ENCODE peak calls at places on chromosomes 4 and X, in six cellular contexts. G is naive thymus-derived CD4-positive, alpha-beta T cell; X is right atrium auricular region; Z is uterus; S is GM23338; P is K562. V is an unnamed sample.
A peak's percentile ranks its signal among the peaks of the same experiment; 100 is the strongest.

GRCh38 chr4:25925486-25926201 is 11.6 kb downstream of the SMIM20 start:
- DNase-seq in S (peak; percentile 76), G (no peak), P (peak; percentile 59), Z (no peak), X (no peak), V (peak; percentile 83)

GRCh38 chr4:48409203-48409602 is 67.9 kb downstream of the SLAIN2 start:
- DNase-seq in G (no peak), S (no peak), X (no peak), P (no peak), Z (no peak), V (no peak)

GRCh38 chr4:170089274-170089742 is 448 bp downstream of the AADAT start:
- DNase-seq in X (no peak), S (peak; percentile 55), P (no peak), G (no peak), Z (peak; percentile 19), V (peak; percentile 79)

GRCh38 chrX:17435476-17435875 is 60.5 kb downstream of the NHS start:
- DNase-seq in Z (no peak), G (no peak), S (no peak), X (no peak), P (no peak), V (no peak)

GRCh38 chrX:110418220-110418856 is 59.7 kb downstream of the RTL9 start:
- DNase-seq in P (peak; percentile 59), G (no peak), X (no peak), Z (peak; percentile 38), S (peak; percentile 64), V (peak; percentile 76)

GRCh38 chrX:14899607-14900006 is 26.4 kb downstream of the MOSPD2 start:
- DNase-seq in P (peak; percentile 11), X (no peak), Z (no peak), G (no peak), S (no peak), V (no peak)

GRCh38 chrX:118973389-118974087 is 880 bp upstream of the LONRF3 start:
- DNase-seq in S (no peak), X (no peak), P (no peak), G (no peak), Z (peak; percentile 40), V (no peak)

GRCh38 chrX:33126469-33126868 is 84.9 kb downstream of the DMD start:
- DNase-seq in S (no peak), Z (no peak), X (no peak), P (no peak), G (no peak), V (no peak)

GRCh38 chr4:119823891-119824290 is 195.3 kb upstream of the PDE5A start:
- DNase-seq in S (no peak), P (no peak), X (no peak), Z (no peak), G (no peak), V (no peak)

GRCh38 chr4:37951465-37952352 is 8.5 kb upstream of the PTTG2 start:
- DNase-seq in P (no peak), Z (no peak), X (no peak), G (no peak), S (no peak), V (no peak)

GRCh38 chr4:164169591-164169990 is 584.3 kb upstream of the SMIM31 start:
- DNase-seq in Z (no peak), S (no peak), P (no peak), X (no peak), G (no peak), V (no peak)

GRCh38 chr4:2393353-2394270 is 24.8 kb downstream of the ZFYVE28 start:
- DNase-seq in X (no peak), Z (no peak), S (peak; percentile 89), G (peak; percentile 19), P (peak; percentile 81), V (peak; percentile 87)

GRCh38 chrX:150167482-150168324 is 195.4 kb upstream of the MAMLD1 start:
- DNase-seq in S (no peak), X (no peak), P (no peak), G (no peak), Z (no peak), V (no peak)

GRCh38 chr4:183721207-183722081 is 62.4 kb downstream of the TRAPPC11 start:
- DNase-seq in P (no peak), S (peak; percentile 67), X (no peak), Z (peak; percentile 39), G (peak; percentile 41), V (peak; percentile 87)

GRCh38 chr4:83768146-83768545 is 232.2 kb downstream of the GPAT3 start:
- DNase-seq in P (no peak), X (no peak), S (no peak), G (no peak), Z (no peak), V (no peak)

GRCh38 chr4:83771113-83771705 is 235.3 kb downstream of the GPAT3 start:
- DNase-seq in G (no peak), Z (no peak), S (peak; percentile 82), P (peak; percentile 49), X (no peak), V (peak; percentile 87)

GRCh38 chr4:83772680-83773079 is 236.8 kb downstream of the GPAT3 start:
- DNase-seq in S (peak; percentile 12), P (no peak), G (no peak), Z (no peak), X (no peak), V (peak; percentile 63)

GRCh38 chr4:83767017-83767541 is 231.2 kb downstream of the GPAT3 start:
- DNase-seq in Z (no peak), G (no peak), S (no peak), P (no peak), X (no peak), V (no peak)
- H3K4me3 ChIP-seq in Z (no peak overlapping the region), G (no peak overlapping the region), S (no peak overlapping the region), P (no peak overlapping the region), X (no peak overlapping the region), V (no peak overlapping the region)

DNA sequence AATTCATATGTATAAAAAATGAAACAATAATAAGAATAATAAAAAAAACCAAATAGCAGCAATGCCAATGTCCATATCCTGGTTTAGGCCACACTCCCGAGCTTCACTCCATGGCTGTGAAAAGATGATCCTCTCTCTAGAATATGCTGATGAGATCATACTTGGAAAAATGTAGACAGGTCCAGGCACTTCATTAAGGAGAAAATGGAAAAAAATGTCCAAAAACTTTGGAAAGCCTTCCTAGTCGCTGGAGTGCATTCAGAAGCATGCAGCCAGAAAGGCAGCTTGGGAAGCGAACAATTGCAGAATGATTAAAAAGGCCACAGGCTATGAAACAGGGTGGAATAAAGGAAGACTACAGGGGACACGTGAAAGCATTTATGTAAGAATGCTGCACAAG is 165.7 kb upstream of the HCCS start:
- DNase-seq in X (no peak), P (no peak), G (no peak), S (no peak), Z (no peak), V (no peak)
- H3K4me1 ChIP-seq in X (no peaks in the 10 kb centered on the region), P (no peaks in the 10 kb centered on the region), G (no peaks in the 10 kb centered on the region), S (peaks cover under 1% of the 10 kb centered on the region), Z (no peaks in the 10 kb centered on the region), V (no peaks in the 10 kb centered on the region)

GRCh38 chrX:12791253-12792228 is at the start of gene PRPS2:
- DNase-seq in G (peak; percentile 74), P (peak; percentile 89), X (no peak), S (peak; percentile 80), Z (peak; percentile 71), V (peak; percentile 84)
- H3K27ac ChIP-seq in G (peak within 1 kb of the TSS; percentile 73), P (peak within 1 kb of the TSS; percentile 83), X (peak within 1 kb of the TSS; percentile 11), S (no peak within 1 kb of the TSS), Z (peak within 1 kb of the TSS; percentile 54), V (no peak within 1 kb of the TSS)

DNA sequence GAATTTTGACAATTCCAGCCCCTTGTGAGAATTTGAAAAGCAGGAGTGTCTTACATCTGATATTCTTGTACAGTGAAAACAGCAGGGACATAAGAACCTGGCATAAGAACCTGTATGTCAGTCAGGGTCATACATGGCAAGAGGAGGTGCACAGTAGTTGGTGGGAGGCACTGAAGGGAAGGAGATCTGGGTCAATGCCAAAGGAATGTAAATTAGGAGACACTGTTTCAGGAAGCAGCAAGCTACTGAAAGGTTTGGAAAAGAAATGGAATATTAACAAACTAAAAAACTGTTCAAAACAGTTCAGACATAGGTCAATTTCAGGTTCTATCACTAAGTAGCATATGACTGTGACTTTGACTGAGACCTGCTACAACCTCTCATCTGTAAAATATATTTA is 25.0 kb upstream of the SPP1 start:
- DNase-seq in Z (no peak), X (no peak), P (no peak), S (no peak), G (no peak), V (no peak)
- H3K4me3 ChIP-seq in Z (no peak overlapping the region), X (no peak overlapping the region), P (no peak overlapping the region), S (no peak overlapping the region), G (no peak overlapping the region), V (no peak overlapping the region)